ENCODE peak calls at places on chromosomes 2 and 18, in six cellular contexts. Z is IMR-90, V is GM23248, B is aorta, I is body of pancreas, F is BE2C. X is an unnamed sample. For H3K9me3, the result is how much of the 10 kb centered on the place peaks cover.

GRCh38 chr2:50143822-50144575 is 887.9 kb downstream of the NRXN1 start:
- DNase-seq in B (no peak), Z (no peak), V (peak), F (peak), I (no peak), X (peak)

GRCh38 chr2:186349508-186349907 is 136.6 kb upstream of the ZC3H15 start:
- DNase-seq in V (peak), I (no peak), F (no peak), B (no peak), Z (peak), X (peak)

GRCh38 chr2:236706288-236706687 is 136.7 kb downstream of the ACKR3 start:
- DNase-seq in I (peak), Z (no peak), V (no peak), B (peak), F (no peak), X (no peak)

GRCh38 chr2:191927991-191928390 is 81.1 kb upstream of the CAVIN2 start:
- DNase-seq in B (no peak), Z (peak), I (no peak), F (no peak), V (peak), X (no peak)

GRCh38 chr2:79114797-79115494 is 5.3 kb upstream of the REG1A start:
- DNase-seq in I (peak), V (no peak), Z (no peak), B (no peak), F (no peak), X (no peak)

GRCh38 chr2:195660265-195660890 is 3.4 kb downstream of the SLC39A10 start:
- DNase-seq in B (no peak), Z (peak), V (peak), F (peak), I (peak), X (peak)

GRCh38 chr2:176392125-176392704 is 123.0 kb downstream of the MTX2 start:
- DNase-seq in B (no peak), Z (peak), F (no peak), I (no peak), V (no peak), X (peak)

GRCh38 chr2:128178144-128178649 is 87.2 kb downstream of the UGGT1 start:
- DNase-seq in B (no peak), F (no peak), Z (no peak), I (no peak), V (no peak), X (no peak)

GRCh38 chr2:28377984-28378678 is 14.5 kb upstream of the FOSL2 start:
- DNase-seq in B (no peak), Z (no peak), F (no peak), V (no peak), I (peak), X (no peak)

GRCh38 chr2:124046332-124046731 is 21.2 kb downstream of the CNTNAP5 start:
- DNase-seq in B (no peak), F (no peak), Z (no peak), V (no peak), I (no peak), X (no peak)

GRCh38 chr18:68803371-68803770 is 5.5 kb downstream of the CCDC102B start:
- DNase-seq in V (peak), Z (peak), F (no peak), I (peak), B (no peak), X (peak)

GRCh38 chr2:236711440-236711839 is 141.8 kb downstream of the ACKR3 start:
- DNase-seq in V (peak), I (no peak), Z (no peak), F (no peak), B (peak), X (peak)

GRCh38 chr2:53970095-53970897 is 497 bp downstream of the PSME4 start:
- DNase-seq in V (peak), F (peak), B (peak), I (peak), Z (peak), X (no peak)

GRCh38 chr2:236848467-236848866 is 237.2 kb upstream of the COPS8 start:
- DNase-seq in B (no peak), I (no peak), V (no peak), Z (no peak), F (no peak), X (no peak)

GRCh38 chr18:79197531-79197930 is 128.3 kb downstream of the ATP9B start:
- DNase-seq in V (no peak), Z (no peak), I (no peak), F (no peak), B (no peak), X (no peak)

GRCh38 chr18:515156-515815 is 14.8 kb upstream of the COLEC12 start:
- DNase-seq in B (no peak), F (no peak), I (no peak), V (no peak), Z (no peak), X (peak)

GRCh38 chr2:233350708-233351107 is 3.6 kb upstream of the DGKD start:
- DNase-seq in F (peak), Z (peak), V (peak), I (no peak), B (no peak), X (peak)

GRCh38 chr2:121362776-121363175 is 77.8 kb upstream of the TFCP2L1 start:
- DNase-seq in B (no peak), V (no peak), Z (no peak), I (no peak), F (peak), X (peak)

GRCh38 chr18:37571266-37571665 is 5.7 kb upstream of the CELF4 start:
- DNase-seq in V (no peak), I (no peak), F (no peak), Z (no peak), B (no peak), X (no peak)

GRCh38 chr2:38444247-38444646 is 67.2 kb upstream of the ATL2 start:
- DNase-seq in V (peak), B (no peak), F (no peak), Z (peak), I (no peak), X (peak)

GRCh38 chr2:207113403-207113802 is 52.3 kb downstream of the KLF7 start:
- DNase-seq in Z (no peak), I (no peak), F (peak), V (peak), B (no peak), X (no peak)

GRCh38 chr2:212845941-212846340 is 305.5 kb downstream of the IKZF2 start:
- DNase-seq in V (peak), F (no peak), B (no peak), I (no peak), Z (peak), X (no peak)

GRCh38 chr2:33241581-33241980 is 234.9 kb upstream of the RASGRP3 start:
- DNase-seq in Z (no peak), I (no peak), V (no peak), B (no peak), F (no peak), X (no peak)

GRCh38 chr2:40512246-40512645 is 60.4 kb upstream of the SLC8A1 start:
- DNase-seq in Z (no peak), F (no peak), V (no peak), B (no peak), I (no peak), X (no peak)

GRCh38 chr2:238504181-238504711 is 77.5 kb downstream of the ASB1 start:
- DNase-seq in Z (no peak), B (no peak), I (no peak), V (no peak), F (no peak), X (no peak)

GRCh38 chr2:164933751-164934189 is 21.6 kb downstream of the SLC38A11 start:
- DNase-seq in F (no peak), V (no peak), B (no peak), Z (no peak), I (no peak), X (no peak)

GRCh38 chr2:185012643-185013042 is 414.3 kb downstream of the ZNF804A start:
- DNase-seq in Z (peak), V (no peak), I (no peak), F (no peak), B (no peak), X (peak)

GRCh38 chr2:893311-893710 is 57.3 kb upstream of the SNTG2 start:
- DNase-seq in F (peak), Z (no peak), V (no peak), B (no peak), I (peak), X (peak)

GRCh38 chr2:179020156-179020750 is 29.7 kb downstream of the CCDC141 start:
- DNase-seq in V (peak), I (peak), F (peak), B (no peak), Z (no peak), X (peak)

GRCh38 chr2:12202301-12202700 is 455.9 kb downstream of the LPIN1 start:
- DNase-seq in V (peak), I (no peak), Z (peak), F (no peak), B (no peak), X (no peak)

GRCh38 chr2:234787114-234787513 is 164.7 kb upstream of the SH3BP4 start:
- DNase-seq in F (no peak), Z (no peak), B (no peak), V (no peak), I (no peak), X (no peak)

GRCh38 chr18:46243095-46243494 is 138.9 kb downstream of the HAUS1 start:
- DNase-seq in B (no peak), Z (peak), V (peak), I (no peak), F (no peak), X (no peak)

GRCh38 chr2:234329202-234329930 is 167.5 kb downstream of the ARL4C start:
- DNase-seq in B (no peak), Z (peak), V (peak), F (no peak), I (no peak), X (no peak)

GRCh38 chr2:26325851-26326250 is 20.1 kb upstream of the SELENOI start:
- DNase-seq in F (no peak), V (peak), I (no peak), Z (peak), B (no peak), X (no peak)

GRCh38 chr2:232877940-232878511 is 8.0 kb downstream of the SNORC start:
- DNase-seq in V (no peak), I (no peak), F (no peak), B (peak), Z (no peak), X (no peak)

GRCh38 chr2:628651-629050 is 48.6 kb downstream of the TMEM18 start:
- DNase-seq in F (no peak), I (no peak), B (no peak), V (no peak), Z (no peak), X (peak)

DNA sequence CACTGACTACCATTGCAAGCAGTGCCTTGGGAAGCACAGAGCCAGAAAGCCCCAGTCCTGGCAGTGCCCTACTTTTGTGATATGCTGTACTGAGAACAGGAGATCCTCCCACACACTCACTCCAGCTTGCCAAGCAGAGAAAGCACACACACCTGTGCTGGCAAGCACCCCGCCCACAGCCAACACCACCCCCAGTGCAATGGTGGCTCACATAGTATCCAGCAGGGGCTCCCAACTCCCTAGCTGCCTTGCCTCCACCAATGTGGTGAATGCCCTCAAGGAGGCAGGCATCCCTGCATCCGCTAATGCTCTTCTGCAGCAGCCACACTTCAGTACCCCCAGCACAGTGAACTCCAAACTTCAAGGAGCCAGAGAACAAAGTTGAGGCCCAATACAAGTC is 1655.8 kb downstream of the SUCLG1 start:
- DNase-seq in B (peak), V (no peak), I (no peak), Z (no peak), F (no peak), X (no peak)
- H3K9me3 ChIP-seq in B (under half), V (under half), I (under half), Z (under half), F (under half), X (under half)

GRCh38 chr2:201171259-201171814 is 11.6 kb upstream of the CASP10 start:
- DNase-seq in B (no peak), Z (no peak), V (no peak), F (no peak), I (no peak), X (no peak)
- H3K9me3 ChIP-seq in B (under half), Z (under half), V (under half), F (under half), I (under half), X (under half)

GRCh38 chr2:144967971-144968370 is 448.1 kb upstream of the ZEB2 start:
- DNase-seq in Z (no peak), B (no peak), V (no peak), I (no peak), F (no peak), X (no peak)
- H3K9me3 ChIP-seq in Z (under half), B (under half), V (under half), I (under half), F (under half), X (under half)

GRCh38 chr18:71850602-71851001 is 693.5 kb downstream of the CBLN2 start:
- DNase-seq in I (no peak), F (no peak), B (no peak), Z (no peak), V (no peak), X (no peak)
- H3K9me3 ChIP-seq in I (under half), F (under half), B (under half), Z (under half), V (under half), X (under half)

GRCh38 chr2:102145939-102146338 is 3.4 kb downstream of the IL1R1 start:
- DNase-seq in I (no peak), Z (no peak), V (no peak), B (no peak), F (no peak), X (no peak)

GRCh38 chr2:102149644-102150455 is 7.3 kb downstream of the IL1R1 start:
- DNase-seq in F (no peak), B (no peak), I (peak), V (no peak), Z (peak), X (no peak)

GRCh38 chr2:102149243-102149642 is 6.7 kb downstream of the IL1R1 start:
- DNase-seq in V (no peak), B (no peak), F (no peak), Z (no peak), I (no peak), X (no peak)

GRCh38 chr2:102145107-102145506 is 2.6 kb downstream of the IL1R1 start:
- DNase-seq in F (no peak), Z (no peak), B (no peak), I (no peak), V (no peak), X (no peak)

GRCh38 chr2:102147935-102148334 is 5.4 kb downstream of the IL1R1 start:
- DNase-seq in V (peak), B (no peak), F (no peak), Z (peak), I (no peak), X (no peak)
- H3K9me3 ChIP-seq in V (under half), B (under half), F (under half), Z (under half), I (under half), X (under half)

DNA sequence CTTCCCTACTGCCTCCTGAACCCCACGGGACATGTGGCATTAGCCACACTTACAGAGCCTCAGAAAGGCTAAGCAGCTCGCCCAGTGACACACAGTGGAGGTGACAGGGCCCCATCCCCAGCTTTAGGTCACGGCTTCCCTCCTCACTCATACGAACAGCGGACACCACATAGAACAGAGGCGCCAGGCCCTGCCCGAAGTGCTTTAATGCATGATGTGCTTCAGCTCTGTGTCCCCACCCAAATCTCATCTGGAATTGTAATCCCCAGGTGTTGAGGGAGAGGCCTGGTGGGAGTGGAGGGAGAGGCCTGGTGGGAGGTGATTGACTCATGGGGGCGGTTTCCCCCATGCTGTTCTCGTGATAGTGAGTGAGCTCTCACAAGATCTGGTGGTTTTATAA is 135.3 kb downstream of the PTGR3 start:
- DNase-seq in B (no peak), V (no peak), Z (no peak), F (no peak), I (no peak), X (no peak)
- H3K9me3 ChIP-seq in B (under half), V (under half), Z (under half), F (under half), I (under half), X (under half)

GRCh38 chr2:239774142-239774462 is 251.0 kb downstream of the NDUFA10 start:
- DNase-seq in B (no peak), Z (no peak), I (no peak), V (no peak), F (no peak), X (no peak)
- H3K9me3 ChIP-seq in B (under half), Z (half or more), I (under half), V (under half), F (under half), X (under half)

GRCh38 chr18:70640336-70640887 is 351.6 kb downstream of the SOCS6 start:
- DNase-seq in Z (no peak), I (no peak), V (no peak), F (no peak), B (no peak), X (no peak)
- H3K9me3 ChIP-seq in Z (under half), I (under half), V (under half), F (under half), B (under half), X (under half)